ENCODE peak calls at places on chromosomes 1 and 21, in four cellular contexts. E is tibial artery, R is hepatocyte, K is AG09309. P is an unnamed sample.

GRCh38 chr1:118116401-118116800 is 68.6 kb downstream of the SPAG17 start:
- DNase-seq in K (no peak), R (no peak), E (peak; percentile 20), P (no peak)

GRCh38 chr21:31142600-31142999 is 104.3 kb upstream of the KRTAP19-8 start:
- DNase-seq in E (no peak), R (no peak), K (no peak), P (no peak)

GRCh38 chr1:12208271-12208670 is 21.6 kb upstream of the VPS13D start:
- DNase-seq in K (no peak), E (no peak), R (no peak), P (no peak)

GRCh38 chr1:151210830-151211229 is 12.5 kb downstream of the PIP5K1A start:
- DNase-seq in R (no peak), K (no peak), E (no peak), P (no peak)

GRCh38 chr1:41378999-41379740 is 17.9 kb downstream of the FOXO6 start:
- DNase-seq in E (no peak), R (no peak), K (no peak), P (no peak)

GRCh38 chr1:201530741-201531521 is 8.0 kb upstream of the NAV1 start:
- DNase-seq in K (peak; percentile 84), R (peak; percentile 90), E (peak; percentile 92), P (peak; percentile 68)

GRCh38 chr1:196407358-196408041 is 200.7 kb downstream of the KCNT2 start:
- DNase-seq in E (no peak), K (no peak), R (peak; percentile 5), P (peak; percentile 62)

GRCh38 chr1:8164670-8165069 is 138.6 kb upstream of the ERRFI1 start:
- DNase-seq in R (no peak), E (no peak), K (no peak), P (no peak)

GRCh38 chr1:241475688-241476087 is 43.9 kb downstream of the FH start:
- DNase-seq in K (no peak), R (no peak), E (no peak), P (no peak)

GRCh38 chr1:101237229-101237837 is 514 bp downstream of the S1PR1 start:
- DNase-seq in K (peak; percentile 68), E (peak; percentile 34), R (no peak), P (no peak)
- TF ChIP-seq CTCF in K (peak; percentile 25), E (no peak), R (peak; percentile 6), P (no peak)

GRCh38 chr21:16308269-16308668 is 578.5 kb downstream of the USP25 start:
- DNase-seq in R (no peak), E (no peak), K (no peak), P (peak; percentile 27)
- H3K4me3 ChIP-seq in R (no peak overlapping the region), E (peak overlapping the region; percentile 12), K (peak overlapping the region; percentile 26), P (peak overlapping the region; percentile 46)

GRCh38 chr1:104785575-104786187 is 1036.0 kb downstream of the AMY1C start:
- DNase-seq in K (no peak), E (no peak), R (no peak), P (no peak)

GRCh38 chr1:104780470-104781078 is 1030.9 kb downstream of the AMY1C start:
- DNase-seq in E (no peak), R (peak; percentile 46), K (no peak), P (peak; percentile 1)
- TF ChIP-seq CTCF in E (peak; percentile 29), R (peak; percentile 89), K (peak; percentile 66), P (peak; percentile 73)

GRCh38 chr1:7004181-7004580 is 218.9 kb downstream of the CAMTA1 start:
- DNase-seq in K (no peak), E (no peak), R (no peak), P (no peak)

GRCh38 chr1:6999826-7000225 is 214.6 kb downstream of the CAMTA1 start:
- DNase-seq in R (no peak), K (no peak), E (no peak), P (no peak)

GRCh38 chr1:7003676-7004075 is 218.4 kb downstream of the CAMTA1 start:
- DNase-seq in K (no peak), E (no peak), R (no peak), P (no peak)

GRCh38 chr1:7000720-7001119 is 215.5 kb downstream of the CAMTA1 start:
- DNase-seq in R (no peak), E (no peak), K (no peak), P (no peak)

DNA sequence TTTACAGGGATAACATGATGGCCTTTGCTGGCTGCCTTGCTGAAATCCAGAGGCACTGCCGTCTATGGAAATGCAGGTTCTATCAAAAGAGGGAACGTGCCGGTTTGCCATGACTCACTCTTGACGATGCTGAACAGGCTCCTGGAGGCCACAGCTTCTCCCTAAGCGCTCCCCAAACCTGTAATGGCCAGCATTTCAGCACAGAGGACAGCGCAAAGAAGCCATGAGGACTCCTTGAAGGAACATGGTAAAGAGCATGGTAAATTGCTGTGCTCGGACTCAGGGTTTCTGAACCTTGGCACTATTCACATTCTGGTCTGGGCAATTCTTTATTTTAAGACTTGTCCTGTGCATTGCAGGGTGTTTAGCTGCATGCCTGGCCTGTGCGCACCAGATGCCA is 217.5 kb downstream of the CAMTA1 start:
- DNase-seq in K (no peak), R (no peak), E (no peak), P (no peak)
- H3K4me3 ChIP-seq in K (no peak overlapping the region), R (no peak overlapping the region), E (no peak overlapping the region), P (no peak overlapping the region)

GRCh38 chr1:158400901-158401300 is 1.6 kb upstream of the OR10T2 start:
- DNase-seq in E (no peak), R (no peak), K (no peak), P (no peak)
- TF ChIP-seq CTCF in E (no peak), R (no peak), K (no peak), P (no peak)

GRCh38 chr1:94929351-94929814 is 2.5 kb upstream of the CNN3 start:
- DNase-seq in R (no peak), K (no peak), E (no peak), P (no peak)

GRCh38 chr1:94926915-94927404 is at the start of gene CNN3:
- DNase-seq in E (peak; percentile 90), K (peak; percentile 71), R (peak; percentile 97), P (peak; percentile 79)

GRCh38 chr1:94927405-94928175 is 680 bp upstream of the CNN3 start:
- DNase-seq in R (no peak), E (peak; percentile 41), K (no peak), P (peak; percentile 39)

GRCh38 chr1:94929816-94930215 is 2.9 kb upstream of the CNN3 start:
- DNase-seq in R (no peak), E (no peak), K (no peak), P (no peak)

GRCh38 chr1:94928293-94928939 is 1.5 kb upstream of the CNN3 start:
- DNase-seq in R (no peak), E (no peak), K (no peak), P (no peak)
- H3K4me3 ChIP-seq in R (peak overlapping the region; percentile 3), E (peak overlapping the region; percentile 86), K (no peak overlapping the region), P (peak overlapping the region; percentile 96)

DNA sequence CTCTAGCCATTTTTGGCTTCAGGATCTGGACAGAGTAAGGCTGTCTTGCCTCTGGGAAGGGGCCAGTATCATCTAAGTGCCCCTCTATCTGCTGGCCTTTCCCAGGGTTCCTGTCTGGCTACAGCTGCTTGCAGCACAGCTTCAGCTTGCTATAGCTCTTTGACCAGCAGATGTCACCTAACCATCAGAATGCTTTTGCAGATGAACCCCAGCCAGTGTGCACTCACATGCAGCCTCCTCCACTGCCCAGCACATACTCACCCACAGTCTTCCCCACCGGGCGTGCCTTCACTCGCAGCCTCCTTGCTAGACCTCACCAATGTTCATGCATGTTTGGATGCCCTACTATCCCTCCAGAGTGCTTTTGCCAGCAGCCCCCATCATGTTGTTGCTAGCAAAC is 769.0 kb downstream of the BRINP3 start:
- DNase-seq in K (no peak), E (no peak), R (peak; percentile 16), P (no peak)
- TF ChIP-seq CTCF in K (no peak), E (no peak), R (no peak), P (peak; percentile 23)

DNA sequence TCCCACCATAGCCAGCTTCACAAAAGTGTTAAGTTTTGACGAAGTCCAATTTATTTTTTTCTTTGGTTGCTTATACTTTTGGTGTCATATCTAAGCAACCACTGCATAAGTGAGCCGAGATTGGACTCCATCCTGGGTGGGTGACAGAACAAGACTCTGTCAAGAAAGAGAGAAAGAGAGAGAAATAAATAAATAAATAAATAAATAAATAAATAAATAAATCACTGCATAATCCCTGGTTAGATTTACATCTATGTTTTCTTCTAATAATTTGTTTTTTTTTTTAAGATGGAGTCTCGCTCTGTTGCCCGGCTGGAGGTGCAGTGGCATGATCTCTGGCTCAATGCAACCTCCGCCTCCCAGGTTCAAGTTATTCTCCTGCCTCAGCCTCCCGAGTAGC is 18.3 kb upstream of the ZFYVE9 start:
- DNase-seq in E (no peak), R (no peak), K (no peak), P (no peak)
- H3K4me3 ChIP-seq in E (no peak overlapping the region), R (no peak overlapping the region), K (no peak overlapping the region), P (no peak overlapping the region)

GRCh38 chr21:43930848-43931384 is 65.9 kb downstream of the AGPAT3 start:
- DNase-seq in K (no peak), E (no peak), R (no peak), P (no peak)

GRCh38 chr21:43933680-43934079 is 68.7 kb downstream of the AGPAT3 start:
- DNase-seq in R (no peak), K (no peak), E (no peak), P (no peak)

GRCh38 chr21:43931454-43931853 is 66.4 kb downstream of the AGPAT3 start:
- DNase-seq in K (no peak), R (no peak), E (no peak), P (no peak)

GRCh38 chr21:43933146-43933673 is 68.2 kb downstream of the AGPAT3 start:
- DNase-seq in K (no peak), E (no peak), R (no peak), P (no peak)

GRCh38 chr21:43932005-43932404 is 67.0 kb downstream of the AGPAT3 start:
- DNase-seq in E (no peak), R (no peak), K (no peak), P (no peak)
- TF ChIP-seq CTCF in E (no peak), R (no peak), K (no peak), P (no peak)